ENCODE peak calls at places on chromosomes 16 and 17, in ten cellular contexts. D is IMR-90; Q is psoas muscle; G is tibial artery; Z is adrenal gland; O is PC-3; R is ovary; E is endothelial cell of umbilical vein; M is cardiac muscle cell; S is CD4-positive, CD25-positive, alpha-beta regulatory T cell. J is an unnamed sample. For H3K27me3 and H3K36me3, the result is how much of the 10 kb centered on the place peaks cover.

GRCh38 chr16:53429221-53429943 is 4.9 kb upstream of the RBL2 start:
- DNase-seq in D (peak), O (peak), Q (no peak), M (peak), Z (peak), E (peak), G (no peak), S (no peak), R (no peak), J (no peak)

GRCh38 chr16:85234310-85235235 is 122.3 kb upstream of the CIBAR2 start:
- DNase-seq in Z (peak), Q (peak), G (peak), O (no peak), E (peak), M (peak), D (peak), R (peak), S (no peak), J (no peak)

GRCh38 chr17:38749222-38750043 is 1.3 kb upstream of the PCGF2 start:
- DNase-seq in M (peak), G (peak), D (peak), R (peak), S (no peak), E (peak), O (peak), Z (peak), Q (peak), J (no peak)

GRCh38 chr16:66003196-66003595 is 363.3 kb upstream of the CDH5 start:
- DNase-seq in D (peak), S (no peak), G (no peak), O (peak), R (no peak), E (no peak), Z (no peak), M (no peak), Q (no peak), J (no peak)

GRCh38 chr17:77451271-77451893 is 310.6 kb downstream of the SEC14L1 start:
- DNase-seq in R (peak), Z (peak), O (no peak), E (peak), D (peak), M (peak), G (peak), S (peak), Q (peak), J (peak)

GRCh38 chr17:72640415-72641165 is 451.9 kb downstream of the SLC39A11 start:
- DNase-seq in O (peak), E (no peak), R (no peak), S (no peak), D (no peak), Z (no peak), M (peak), Q (no peak), G (no peak), J (no peak)

GRCh38 chr17:64424318-64424717 is 24.6 kb upstream of the MILR1 start:
- DNase-seq in Z (no peak), E (no peak), S (no peak), G (no peak), Q (no peak), D (no peak), O (no peak), R (no peak), M (no peak), J (no peak)

GRCh38 chr17:44854201-44854600 is 6.5 kb downstream of the HIGD1B start:
- DNase-seq in M (no peak), G (no peak), O (no peak), E (no peak), Z (no peak), R (no peak), Q (no peak), D (no peak), S (no peak), J (no peak)

GRCh38 chr16:78551487-78552085 is 452.1 kb downstream of the WWOX start:
- DNase-seq in E (no peak), G (no peak), Z (no peak), M (no peak), D (no peak), Q (no peak), O (no peak), S (no peak), R (no peak), J (no peak)

GRCh38 chr17:3944485-3945388 is 19.5 kb downstream of the ATP2A3 start:
- DNase-seq in Z (peak), G (no peak), D (peak), E (peak), Q (peak), M (peak), R (peak), O (no peak), S (peak), J (peak)

GRCh38 chr17:32298298-32298697 is 32.7 kb downstream of the RHBDL3 start:
- DNase-seq in G (no peak), M (no peak), O (no peak), S (no peak), D (no peak), E (no peak), Q (no peak), R (no peak), Z (no peak), J (no peak)

GRCh38 chr16:50697881-50698767 is 4.7 kb downstream of the NOD2 start:
- DNase-seq in M (peak), Q (no peak), E (peak), O (no peak), S (no peak), G (peak), Z (peak), D (peak), R (peak), J (no peak)

GRCh38 chr17:66114609-66115008 is 77.3 kb downstream of the CEP112 start:
- DNase-seq in Q (no peak), Z (no peak), R (no peak), E (no peak), D (no peak), S (no peak), O (peak), M (no peak), G (no peak), J (no peak)
- H3K27me3 ChIP-seq in Q (under half), Z (under half), R (under half), E (under half), D (under half), S (under half), O (under half), M (under half), G (under half), J (under half)

GRCh38 chr17:39846205-39846604 is 17.9 kb downstream of the IKZF3 start:
- DNase-seq in O (no peak), E (no peak), Z (no peak), S (no peak), G (no peak), M (no peak), R (no peak), Q (no peak), D (no peak), J (no peak)

GRCh38 chr17:39852239-39852638 is 11.9 kb downstream of the IKZF3 start:
- DNase-seq in Z (no peak), G (no peak), Q (no peak), R (no peak), S (no peak), D (no peak), O (no peak), E (no peak), M (peak), J (no peak)

GRCh38 chr17:39845052-39845976 is 18.8 kb downstream of the IKZF3 start:
- DNase-seq in R (no peak), Z (no peak), G (no peak), S (no peak), M (no peak), Q (no peak), E (no peak), O (no peak), D (peak), J (no peak)

GRCh38 chr17:39848600-39848999 is 15.5 kb downstream of the IKZF3 start:
- DNase-seq in G (no peak), M (no peak), Q (no peak), S (no peak), O (no peak), E (no peak), Z (no peak), R (no peak), D (no peak), J (no peak)
- H3K36me3 ChIP-seq in G (under half), M (under half), Q (under half), S (under half), O (under half), E (under half), Z (under half), R (under half), D (under half), J (under half)

GRCh38 chr16:57480127-57480753 is 6.1 kb downstream of the DOK4 start:
- DNase-seq in D (peak), R (peak), Z (no peak), E (no peak), O (no peak), G (peak), M (peak), S (no peak), Q (peak), J (no peak)

GRCh38 chr16:57479043-57479421 is 7.3 kb downstream of the DOK4 start:
- DNase-seq in G (no peak), Z (no peak), R (peak), S (no peak), M (no peak), D (no peak), Q (peak), E (peak), O (no peak), J (no peak)

GRCh38 chr16:57479422-57480126 is 6.7 kb downstream of the DOK4 start:
- DNase-seq in E (peak), Z (peak), M (peak), R (peak), Q (peak), D (peak), O (no peak), S (no peak), G (peak), J (no peak)

GRCh38 chr16:57477531-57478202 is 8.6 kb downstream of the DOK4 start:
- DNase-seq in Z (no peak), Q (peak), O (no peak), R (no peak), S (no peak), E (no peak), M (no peak), G (no peak), D (no peak), J (no peak)

GRCh38 chr16:57478396-57479024 is 7.8 kb downstream of the DOK4 start:
- DNase-seq in G (no peak), M (no peak), S (no peak), Q (no peak), D (no peak), O (no peak), Z (no peak), E (no peak), R (no peak), J (no peak)
- H3K4me3 ChIP-seq in G (peak), M (peak), S (no peak), Q (peak), D (peak), O (no peak), Z (no peak), E (no peak), R (peak), J (no peak)

GRCh38 chr17:197352-197751 is 15.9 kb upstream of the DOC2B start:
- DNase-seq in E (no peak), S (no peak), O (no peak), Z (no peak), M (no peak), Q (peak), G (no peak), R (no peak), D (no peak), J (no peak)
- H3K27me3 ChIP-seq in E (under half), S (under half), O (under half), Z (under half), M (under half), Q (half or more), G (under half), R (under half), D (under half), J (under half)

GRCh38 chr16:57462209-57462977 is at the start of gene POLR2C:
- DNase-seq in G (peak), O (peak), E (peak), S (peak), Z (peak), M (peak), Q (peak), R (peak), D (peak), J (peak)

GRCh38 chr16:57462978-57463362 is 491 bp downstream of the POLR2C start:
- DNase-seq in S (no peak), D (no peak), O (no peak), M (no peak), Z (no peak), E (peak), Q (no peak), G (no peak), R (no peak), J (no peak)

GRCh38 chr16:57469046-57469445 is 6.6 kb downstream of the POLR2C start:
- DNase-seq in G (no peak), O (no peak), Q (no peak), R (no peak), D (no peak), E (no peak), S (no peak), M (no peak), Z (no peak), J (no peak)

GRCh38 chr16:57468346-57468745 is 5.9 kb downstream of the POLR2C start:
- DNase-seq in M (no peak), S (no peak), E (no peak), Z (no peak), G (no peak), O (no peak), R (no peak), Q (no peak), D (no peak), J (no peak)

DNA sequence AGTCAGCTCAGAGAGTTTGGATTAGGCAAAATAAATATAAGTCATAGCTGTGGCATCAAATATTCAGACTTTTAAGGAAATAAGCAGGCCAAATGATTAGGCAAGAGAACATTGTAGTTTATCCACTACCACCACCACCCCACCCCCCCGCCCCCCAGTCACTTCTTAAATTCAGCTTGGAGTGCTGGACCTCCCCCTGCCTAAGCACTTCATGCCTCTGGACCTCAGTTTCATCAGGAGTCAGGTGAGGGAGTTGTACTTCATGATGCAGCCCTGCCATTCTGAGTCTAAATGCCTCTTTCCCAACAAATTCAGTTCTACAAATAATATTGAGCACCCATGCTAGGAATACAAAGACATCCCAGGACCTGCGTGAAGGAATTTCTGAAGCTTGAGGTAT is 2.0 kb downstream of the POLR2C start:
- DNase-seq in S (no peak), O (no peak), Q (no peak), Z (no peak), D (no peak), E (no peak), G (no peak), M (no peak), R (no peak), J (no peak)
- H3K36me3 ChIP-seq in S (half or more), O (under half), Q (half or more), Z (half or more), D (under half), E (under half), G (under half), M (half or more), R (under half), J (half or more)

GRCh38 chr17:8632087-8632486 is 1.6 kb upstream of the MYH10 start:
- DNase-seq in Z (peak), Q (no peak), D (no peak), O (no peak), G (no peak), M (no peak), S (no peak), R (no peak), E (peak), J (no peak)
- H3K4me3 ChIP-seq in Z (no peak), Q (peak), D (no peak), O (peak), G (no peak), M (no peak), S (no peak), R (no peak), E (no peak), J (no peak)

DNA sequence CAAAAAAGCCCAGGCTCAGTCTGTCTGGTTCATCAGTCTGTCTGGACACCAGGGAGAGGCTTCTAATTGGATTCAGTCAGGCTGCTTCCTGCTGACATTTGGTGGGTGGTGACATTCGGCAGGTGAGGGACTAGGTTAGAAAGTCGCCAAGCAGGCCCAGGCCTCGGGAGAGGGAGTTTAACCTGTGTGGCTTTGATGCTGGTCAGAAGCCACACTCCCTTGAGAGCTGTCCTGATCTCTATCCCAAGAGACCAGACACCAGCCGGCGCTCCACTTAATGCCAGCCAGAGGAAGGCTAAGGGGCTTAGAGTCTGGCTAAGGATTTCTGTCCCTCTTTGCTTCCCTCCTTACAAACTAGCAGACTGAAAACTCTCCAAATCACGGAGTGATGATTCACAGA is 135.0 kb downstream of the GSG1L start:
- DNase-seq in G (no peak), Q (no peak), M (no peak), O (no peak), D (no peak), E (no peak), Z (no peak), S (no peak), R (no peak), J (no peak)
- H3K27me3 ChIP-seq in G (under half), Q (under half), M (under half), O (under half), D (under half), E (under half), Z (under half), S (under half), R (under half), J (under half)

DNA sequence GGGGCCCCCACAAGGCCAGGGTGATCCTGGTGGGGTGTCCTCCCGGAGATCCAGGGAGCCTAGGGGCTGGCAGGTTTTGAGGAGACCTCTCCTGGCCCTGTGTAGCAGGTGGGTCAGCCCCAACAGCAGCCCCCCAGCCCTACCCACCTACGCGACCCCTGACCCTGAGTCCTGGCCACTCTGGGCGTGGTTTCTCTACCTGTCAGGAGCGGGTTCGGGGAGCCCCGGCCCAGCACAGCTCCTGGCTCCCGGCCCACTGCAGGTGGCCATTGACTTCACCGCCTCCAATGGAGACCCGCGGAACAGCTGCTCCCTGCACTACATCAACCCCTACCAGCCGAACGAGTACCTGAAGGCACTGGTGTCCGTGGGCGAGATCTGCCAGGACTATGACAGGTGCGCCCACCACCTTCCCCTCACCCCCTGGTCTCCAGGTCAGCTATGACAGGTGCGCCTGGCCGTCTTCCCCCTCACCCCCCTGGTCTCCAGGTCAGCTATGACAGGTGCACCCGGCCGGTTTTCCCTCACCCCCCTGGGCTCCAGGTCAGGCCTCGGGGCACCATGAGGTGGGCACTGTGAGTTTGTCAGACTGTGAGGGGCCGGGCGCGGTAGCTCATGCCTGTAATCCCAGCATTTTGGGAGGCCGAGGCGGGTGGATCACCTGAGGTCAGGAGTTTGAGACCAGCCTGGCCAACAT is 13.0 kb downstream of the CPNE7 start:
- DNase-seq in O (no peak), M (no peak), G (no peak), D (no peak), S (no peak), R (no peak), Q (no peak), Z (no peak), E (no peak), J (no peak)
- H3K36me3 ChIP-seq in O (under half), M (under half), G (under half), D (under half), S (under half), R (under half), Q (under half), Z (under half), E (under half), J (under half)

GRCh38 chr16:72786606-72787005 is 261.3 kb downstream of the ZFHX3 start:
- DNase-seq in Z (no peak), E (no peak), D (no peak), S (no peak), M (no peak), O (no peak), Q (no peak), R (no peak), G (no peak), J (no peak)
- H3K4me3 ChIP-seq in Z (no peak), E (no peak), D (no peak), S (no peak), M (no peak), O (no peak), Q (peak), R (peak), G (peak), J (no peak)

GRCh38 chr16:82197540-82198240 is 27.7 kb upstream of the MPHOSPH6 start:
- DNase-seq in M (peak), O (no peak), S (no peak), D (no peak), Z (no peak), G (no peak), R (no peak), E (no peak), Q (no peak), J (no peak)

GRCh38 chr16:82201906-82202305 is 31.9 kb upstream of the MPHOSPH6 start:
- DNase-seq in S (no peak), D (no peak), M (no peak), O (no peak), G (no peak), E (no peak), Q (no peak), R (no peak), Z (no peak), J (no peak)

GRCh38 chr16:82203198-82203597 is 33.2 kb upstream of the MPHOSPH6 start:
- DNase-seq in E (no peak), S (no peak), Q (no peak), O (no peak), M (no peak), R (no peak), Z (no peak), D (no peak), G (no peak), J (no peak)

GRCh38 chr16:82195917-82196494 is 26.0 kb upstream of the MPHOSPH6 start:
- DNase-seq in O (no peak), S (no peak), Z (no peak), Q (no peak), R (no peak), D (no peak), E (peak), M (peak), G (no peak), J (no peak)

DNA sequence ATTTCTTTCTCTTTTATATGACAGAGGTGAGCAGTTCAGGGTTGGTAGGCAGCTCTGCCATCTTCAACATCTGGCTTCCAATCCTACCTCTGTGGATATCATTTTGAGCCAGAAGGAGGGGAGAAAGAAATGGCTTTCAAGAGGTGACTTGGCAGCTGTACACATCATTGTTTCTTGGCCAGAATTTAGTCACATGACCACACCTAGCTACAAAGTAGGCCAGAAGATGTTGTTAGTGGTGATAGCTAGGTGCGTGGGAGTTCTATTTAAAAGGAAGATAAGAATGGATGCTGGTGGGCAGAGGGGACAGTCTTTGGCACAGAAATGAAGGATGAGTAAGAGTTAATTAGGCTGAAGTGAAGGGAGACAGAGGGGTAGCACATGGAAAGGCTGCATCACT is 29.2 kb upstream of the MPHOSPH6 start:
- DNase-seq in E (no peak), G (no peak), Z (no peak), O (no peak), M (peak), R (no peak), Q (no peak), S (no peak), D (no peak), J (no peak)
- H3K27me3 ChIP-seq in E (under half), G (under half), Z (under half), O (under half), M (under half), R (under half), Q (under half), S (under half), D (under half), J (under half)